ENCODE peak calls at places on chromosomes 1 and 21, in four cellular contexts. I is prostate gland, W is cardiac muscle cell, O is spleen. Y is an unnamed sample. For H3K36me3, the result is how much of the 10 kb centered on the place peaks cover.

GRCh38 chr1:199089393-199090122 is 450.7 kb downstream of the PTPRC start:
- DNase-seq in I (no peak), W (no peak), O (no peak), Y (no peak)

GRCh38 chr1:198162091-198162767 is 5.4 kb downstream of the NEK7 start:
- DNase-seq in W (no peak), I (no peak), O (no peak), Y (peak)

GRCh38 chr1:53069663-53070327 is 7.8 kb downstream of the PODN start:
- DNase-seq in O (no peak), W (no peak), I (no peak), Y (no peak)

GRCh38 chr1:108686609-108687313 is 5.3 kb upstream of the PRPF38B start:
- DNase-seq in W (no peak), I (no peak), O (no peak), Y (no peak)

GRCh38 chr1:43121251-43121650 is 50.8 kb downstream of the EBNA1BP2 start:
- DNase-seq in W (no peak), O (no peak), I (peak), Y (no peak)

GRCh38 chr1:231951399-231951798 is 324.8 kb downstream of the DISC1 start:
- DNase-seq in W (no peak), I (no peak), O (no peak), Y (no peak)

GRCh38 chr1:212529211-212529731 is 79.3 kb upstream of the ATF3 start:
- DNase-seq in O (no peak), W (no peak), I (no peak), Y (no peak)

GRCh38 chr21:21682172-21682571 is 684.0 kb downstream of the NCAM2 start:
- DNase-seq in W (no peak), I (no peak), O (no peak), Y (no peak)

GRCh38 chr1:199272107-199272506 is 633.3 kb downstream of the PTPRC start:
- DNase-seq in W (no peak), O (no peak), I (no peak), Y (no peak)

GRCh38 chr1:167499106-167499505 is 19.2 kb downstream of the CD247 start:
- DNase-seq in O (no peak), I (no peak), W (no peak), Y (no peak)

GRCh38 chr1:229101011-229101410 is 169.9 kb upstream of the RAB4A start:
- DNase-seq in I (no peak), W (no peak), O (no peak), Y (no peak)

GRCh38 chr1:201597551-201598230 is 58.8 kb downstream of the NAV1 start:
- DNase-seq in W (no peak), I (peak), O (peak), Y (peak)

GRCh38 chr1:92934395-92935378 is 26.6 kb downstream of the DIPK1A start:
- DNase-seq in O (no peak), I (peak), W (no peak), Y (no peak)

GRCh38 chr1:230964896-230965295 is 13.8 kb downstream of the TTC13 start:
- DNase-seq in O (no peak), I (no peak), W (no peak), Y (no peak)

GRCh38 chr1:45221716-45222115 is 15.3 kb upstream of the ZSWIM5 start:
- DNase-seq in W (no peak), O (no peak), I (no peak), Y (no peak)

GRCh38 chr1:163928080-163928479 is 606.3 kb downstream of the NUF2 start:
- DNase-seq in W (no peak), O (no peak), I (no peak), Y (no peak)

GRCh38 chr1:10898921-10899320 is 102.5 kb upstream of the CASZ1 start:
- DNase-seq in I (no peak), W (no peak), O (no peak), Y (no peak)

GRCh38 chr1:241235236-241235897 is 121.6 kb downstream of the RGS7 start:
- DNase-seq in I (no peak), W (no peak), O (no peak), Y (no peak)

GRCh38 chr1:169959696-169960095 is 66.0 kb upstream of the SCYL3 start:
- DNase-seq in O (no peak), I (no peak), W (no peak), Y (no peak)

GRCh38 chr1:184366992-184367391 is 19.8 kb upstream of the C1orf21 start:
- DNase-seq in W (no peak), I (no peak), O (no peak), Y (no peak)

GRCh38 chr1:182442333-182442732 is 7.6 kb upstream of the RGSL1 start:
- DNase-seq in O (no peak), I (no peak), W (no peak), Y (no peak)

DNA sequence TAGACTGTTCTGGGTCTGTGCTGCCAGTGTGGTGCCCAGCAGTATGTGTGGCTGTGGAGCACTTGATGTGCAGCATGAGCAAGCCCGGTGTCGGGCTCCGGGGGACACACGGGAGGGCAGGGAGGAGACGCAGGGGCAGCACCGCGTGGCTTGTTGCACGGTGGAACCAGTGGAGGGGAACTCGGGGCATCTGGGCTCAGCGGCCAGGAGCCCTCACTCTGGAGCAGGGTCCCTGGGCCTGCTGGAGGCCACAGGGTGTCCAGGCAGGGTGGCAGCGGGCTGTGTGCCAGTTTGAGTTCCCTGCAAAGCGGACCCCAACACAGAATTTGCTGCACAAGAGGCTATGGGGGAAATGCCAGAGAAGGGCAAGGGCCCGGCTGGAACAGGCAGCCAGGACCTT is 30.6 kb downstream of the PCNT start:
- DNase-seq in O (no peak), I (no peak), W (no peak), Y (no peak)
- H3K36me3 ChIP-seq in O (half or more), I (under half), W (under half), Y (under half)

GRCh38 chr1:17723684-17724083 is 31.4 kb upstream of the ACTL8 start:
- DNase-seq in I (no peak), W (no peak), O (no peak), Y (no peak)
- TF ChIP-seq CTCF in I (no peak), W (peak), O (no peak), Y (no peak)

GRCh38 chr21:31566611-31567010 is 92.9 kb upstream of the SOD1 start:
- DNase-seq in I (no peak), O (peak), W (no peak), Y (no peak)
- H3K27ac ChIP-seq in I (no peak), O (no peak), W (no peak), Y (no peak)

GRCh38 chr1:6831368-6831767 is 46.1 kb downstream of the CAMTA1 start:
- DNase-seq in I (no peak), W (no peak), O (no peak), Y (no peak)
- H3K36me3 ChIP-seq in I (under half), W (under half), O (under half), Y (under half)

GRCh38 chr1:16988210-16988609 is 7.8 kb upstream of the MFAP2 start:
- DNase-seq in O (no peak), W (no peak), I (no peak), Y (no peak)

GRCh38 chr1:16984717-16985116 is 4.3 kb upstream of the MFAP2 start:
- DNase-seq in W (no peak), O (no peak), I (peak), Y (peak)

GRCh38 chr1:16986113-16986512 is 5.7 kb upstream of the MFAP2 start:
- DNase-seq in W (no peak), O (no peak), I (no peak), Y (no peak)

GRCh38 chr1:16989676-16990391 is 9.4 kb upstream of the MFAP2 start:
- DNase-seq in O (no peak), W (no peak), I (no peak), Y (no peak)

DNA sequence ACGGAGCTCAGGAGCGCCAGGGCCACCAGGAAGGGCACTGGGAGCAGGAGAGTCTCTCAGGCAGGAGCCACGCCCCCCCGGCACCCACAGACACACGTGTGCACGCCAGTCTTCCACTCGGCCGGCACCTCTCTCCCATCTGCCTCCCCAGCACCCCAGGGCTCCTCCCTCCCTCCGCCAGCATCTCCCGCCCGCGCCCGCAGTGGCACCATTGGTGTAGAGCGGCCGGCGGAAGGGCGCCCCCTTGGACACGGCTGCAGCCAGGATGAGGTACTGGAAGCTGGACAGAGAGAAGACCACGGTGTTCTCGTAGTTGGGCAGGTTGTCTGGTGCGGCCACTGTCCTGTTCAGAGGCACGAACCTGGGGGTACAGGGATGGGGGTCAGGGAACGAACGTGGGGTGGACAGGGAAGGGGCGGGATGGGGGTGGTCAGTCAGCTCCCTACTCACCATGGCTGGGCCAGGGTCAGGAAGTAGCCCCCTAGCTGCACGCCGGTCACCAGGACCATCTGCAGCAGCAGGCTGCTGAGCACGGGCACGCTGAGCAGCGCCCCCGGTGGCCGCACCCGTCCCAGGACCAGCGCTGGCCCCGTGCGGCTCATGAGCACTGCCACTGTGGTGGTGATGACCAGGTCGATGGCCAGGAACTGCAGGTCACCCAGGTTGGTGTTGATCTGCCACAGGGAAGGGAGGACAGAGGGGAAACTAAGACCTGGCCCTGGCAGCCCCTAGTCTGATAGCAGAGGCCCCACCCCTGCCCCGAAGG is 6.4 kb upstream of the MFAP2 start:
- DNase-seq in O (no peak), W (peak), I (no peak), Y (no peak)
- TF ChIP-seq CTCF in O (no peak), W (peak), I (no peak), Y (no peak)

GRCh38 chr1:208934933-208935332 is 648.6 kb upstream of the CAMK1G start:
- DNase-seq in O (no peak), I (no peak), W (no peak), Y (no peak)
- H3K27ac ChIP-seq in O (no peak), I (no peak), W (no peak), Y (no peak)

DNA sequence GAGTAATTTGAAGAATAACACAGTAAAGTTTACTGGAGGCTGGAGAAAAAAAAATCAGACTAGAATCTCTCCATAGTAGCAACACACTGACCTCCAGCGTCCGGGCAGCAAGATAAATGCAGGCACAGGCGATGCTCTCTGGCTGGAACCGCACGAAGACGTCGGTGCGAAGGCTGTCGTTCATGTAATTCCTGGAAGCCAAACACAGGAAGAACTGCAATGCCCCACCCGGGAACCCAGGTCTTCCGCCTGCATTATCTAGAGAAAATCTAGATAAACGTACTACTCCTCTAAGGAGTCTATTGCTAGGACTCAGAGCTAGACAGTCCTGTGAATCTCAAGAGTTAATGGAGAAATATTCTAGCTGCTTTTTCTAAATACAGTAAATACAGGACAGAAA is 8.5 kb downstream of the CCNL2 start:
- DNase-seq in I (no peak), O (no peak), W (no peak), Y (no peak)
- H3K36me3 ChIP-seq in I (half or more), O (half or more), W (half or more), Y (half or more)

GRCh38 chr1:8987881-8988617 is 38.2 kb downstream of the SLC2A7 start:
- DNase-seq in I (peak), O (peak), W (peak), Y (peak)
- TF ChIP-seq CTCF in I (peak), O (peak), W (peak), Y (peak)

DNA sequence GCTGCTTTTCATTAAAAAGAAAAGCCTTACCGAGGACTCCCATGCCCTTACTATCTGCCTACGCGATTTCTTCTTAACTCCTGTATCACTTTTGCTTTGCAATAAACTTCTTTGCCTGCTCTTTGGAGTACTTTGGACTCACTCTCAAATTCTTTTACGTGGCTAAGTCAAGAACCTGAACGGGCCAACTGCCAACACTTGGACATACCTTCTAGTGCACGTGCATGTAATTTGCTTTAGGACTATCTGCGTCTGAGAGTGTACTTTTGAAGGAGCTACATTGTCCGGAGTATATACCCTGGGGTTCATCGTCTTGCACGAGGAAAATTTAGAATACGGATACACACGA is 3.6 kb upstream of the OTUD3 start:
- DNase-seq in I (peak), W (no peak), O (no peak), Y (peak)
- H3K27ac ChIP-seq in I (peak), W (no peak), O (no peak), Y (peak)